ENCODE peak calls at places on chromosomes 2 and 18, in five cellular contexts. One of them, this sample, is unnamed.

GRCh38 chr2:225103737-225104141 is 61.5 kb upstream of the DOCK10 start:
- DNase-seq in MM.1S: no peak
- DNase-seq in PC-3: peak; percentile 73
- DNase-seq in Karpas-422: no peak
- DNase-seq in GM23248: peak; percentile 76
- DNase-seq in this sample: no peak

GRCh38 chr2:191246820-191247380 is 1.7 kb downstream of the MYO1B start:
- DNase-seq in Karpas-422: no peak
- DNase-seq in PC-3: peak; percentile 20
- DNase-seq in MM.1S: no peak
- DNase-seq in GM23248: peak; percentile 50
- DNase-seq in this sample: no peak

GRCh38 chr2:168686485-168687191 is 115.8 kb upstream of the NOSTRIN start:
- DNase-seq in GM23248: peak; percentile 57
- DNase-seq in PC-3: peak; percentile 42
- DNase-seq in Karpas-422: no peak
- DNase-seq in MM.1S: no peak
- DNase-seq in this sample: no peak

GRCh38 chr2:27264253-27264752 is 1.5 kb upstream of the SLC30A3 start:
- DNase-seq in GM23248: no peak
- DNase-seq in PC-3: no peak
- DNase-seq in Karpas-422: no peak
- DNase-seq in MM.1S: peak; percentile 12
- DNase-seq in this sample: peak; percentile 22

GRCh38 chr2:203070615-203071547 is 56.2 kb downstream of the NBEAL1 start:
- DNase-seq in GM23248: no peak
- DNase-seq in Karpas-422: no peak
- DNase-seq in MM.1S: no peak
- DNase-seq in PC-3: no peak
- DNase-seq in this sample: no peak

GRCh38 chr2:109290887-109291675 is 162.1 kb downstream of the SH3RF3 start:
- DNase-seq in Karpas-422: no peak
- DNase-seq in PC-3: no peak
- DNase-seq in GM23248: peak; percentile 33
- DNase-seq in MM.1S: no peak
- DNase-seq in this sample: no peak

GRCh38 chr2:75592028-75592427 is 31.3 kb upstream of the EVA1A start:
- DNase-seq in Karpas-422: no peak
- DNase-seq in GM23248: peak; percentile 91
- DNase-seq in MM.1S: no peak
- DNase-seq in PC-3: peak; percentile 96
- DNase-seq in this sample: no peak

GRCh38 chr2:84958135-84959044 is 12.6 kb upstream of the KCMF1 start:
- DNase-seq in PC-3: peak; percentile 99
- DNase-seq in MM.1S: no peak
- DNase-seq in GM23248: peak; percentile 92
- DNase-seq in Karpas-422: no peak
- DNase-seq in this sample: no peak

GRCh38 chr2:1814616-1815015 is 70.3 kb upstream of the PXDN start:
- DNase-seq in MM.1S: no peak
- DNase-seq in Karpas-422: no peak
- DNase-seq in GM23248: no peak
- DNase-seq in PC-3: no peak
- DNase-seq in this sample: no peak

GRCh38 chr2:30756051-30756719 is 51.1 kb downstream of the CAPN13 start:
- DNase-seq in GM23248: peak; percentile 31
- DNase-seq in Karpas-422: no peak
- DNase-seq in PC-3: peak; percentile 80
- DNase-seq in MM.1S: no peak
- DNase-seq in this sample: no peak

GRCh38 chr2:196660264-196660663 is 20.7 kb downstream of the CCDC150 start:
- DNase-seq in PC-3: no peak
- DNase-seq in GM23248: peak; percentile 69
- DNase-seq in Karpas-422: no peak
- DNase-seq in MM.1S: no peak
- DNase-seq in this sample: no peak

GRCh38 chr18:8830067-8831060 is 125.0 kb downstream of the MTCL1 start:
- DNase-seq in PC-3: no peak
- DNase-seq in MM.1S: no peak
- DNase-seq in Karpas-422: no peak
- DNase-seq in GM23248: no peak
- DNase-seq in this sample: no peak

GRCh38 chr2:71788601-71789240 is 335.4 kb downstream of the DYSF start:
- DNase-seq in MM.1S: no peak
- DNase-seq in PC-3: no peak
- DNase-seq in GM23248: no peak
- DNase-seq in Karpas-422: no peak
- DNase-seq in this sample: no peak

GRCh38 chr18:36392888-36393287 is 95.4 kb downstream of the FHOD3 start:
- DNase-seq in Karpas-422: no peak
- DNase-seq in GM23248: no peak
- DNase-seq in PC-3: no peak
- DNase-seq in MM.1S: no peak
- DNase-seq in this sample: no peak

GRCh38 chr18:361941-362913 is 94.4 kb upstream of the THOC1 start:
- DNase-seq in PC-3: peak; percentile 17
- DNase-seq in GM23248: peak; percentile 98
- DNase-seq in MM.1S: no peak
- DNase-seq in Karpas-422: no peak
- DNase-seq in this sample: no peak

GRCh38 chr2:66437055-66437454 is 2.1 kb downstream of the MEIS1 start:
- DNase-seq in MM.1S: peak; percentile 7
- DNase-seq in Karpas-422: no peak
- DNase-seq in GM23248: peak; percentile 50
- DNase-seq in PC-3: no peak
- DNase-seq in this sample: no peak

GRCh38 chr2:240855670-240856069 is 13.0 kb upstream of the AGXT start:
- DNase-seq in GM23248: no peak
- DNase-seq in PC-3: no peak
- DNase-seq in MM.1S: no peak
- DNase-seq in Karpas-422: no peak
- DNase-seq in this sample: no peak

GRCh38 chr2:229798446-229799147 is 84.2 kb upstream of the DNER start:
- DNase-seq in GM23248: no peak
- DNase-seq in Karpas-422: no peak
- DNase-seq in MM.1S: no peak
- DNase-seq in PC-3: no peak
- DNase-seq in this sample: no peak

GRCh38 chr18:37985126-37985525 is 419.5 kb upstream of the CELF4 start:
- DNase-seq in MM.1S: no peak
- DNase-seq in Karpas-422: no peak
- DNase-seq in GM23248: no peak
- DNase-seq in PC-3: no peak
- DNase-seq in this sample: no peak

GRCh38 chr2:177338177-177338721 is 54.3 kb upstream of the AGPS start:
- DNase-seq in PC-3: peak; percentile 88
- DNase-seq in Karpas-422: no peak
- DNase-seq in MM.1S: no peak
- DNase-seq in GM23248: peak; percentile 73
- DNase-seq in this sample: no peak

GRCh38 chr2:2823061-2823753 is 492.1 kb upstream of the MYT1L start:
- DNase-seq in GM23248: no peak
- DNase-seq in PC-3: no peak
- DNase-seq in MM.1S: no peak
- DNase-seq in Karpas-422: no peak
- DNase-seq in this sample: no peak

GRCh38 chr2:95331606-95332005 is 34.5 kb downstream of the KCNIP3 start:
- DNase-seq in PC-3: no peak
- DNase-seq in MM.1S: no peak
- DNase-seq in Karpas-422: no peak
- DNase-seq in GM23248: no peak
- DNase-seq in this sample: no peak

GRCh38 chr2:238573065-238573778 is 146.5 kb downstream of the ASB1 start:
- DNase-seq in PC-3: peak; percentile 49
- DNase-seq in Karpas-422: peak; percentile 69
- DNase-seq in GM23248: no peak
- DNase-seq in MM.1S: peak; percentile 25
- DNase-seq in this sample: peak; percentile 29

GRCh38 chr2:168635065-168635577 is 167.3 kb upstream of the NOSTRIN start:
- DNase-seq in PC-3: no peak
- DNase-seq in GM23248: peak; percentile 11
- DNase-seq in MM.1S: no peak
- DNase-seq in Karpas-422: no peak
- DNase-seq in this sample: no peak

GRCh38 chr2:32425719-32426141 is 68.9 kb downstream of the BIRC6 start:
- DNase-seq in GM23248: peak; percentile 65
- DNase-seq in MM.1S: no peak
- DNase-seq in Karpas-422: no peak
- DNase-seq in PC-3: no peak
- DNase-seq in this sample: no peak

GRCh38 chr2:233854241-233854981 is at the start of gene HJURP:
- DNase-seq in MM.1S: peak; percentile 96
- DNase-seq in GM23248: peak; percentile 98
- DNase-seq in PC-3: peak; percentile 97
- DNase-seq in Karpas-422: peak; percentile 98
- DNase-seq in this sample: peak; percentile 97

GRCh38 chr2:233855345-233855744 is 1.0 kb upstream of the HJURP start:
- DNase-seq in PC-3: no peak
- DNase-seq in GM23248: no peak
- DNase-seq in Karpas-422: no peak
- DNase-seq in MM.1S: no peak
- DNase-seq in this sample: no peak

GRCh38 chr2:233853883-233854240 is 473 bp downstream of the HJURP start:
- DNase-seq in PC-3: no peak
- DNase-seq in MM.1S: no peak
- DNase-seq in GM23248: no peak
- DNase-seq in Karpas-422: no peak
- DNase-seq in this sample: peak; percentile 31

GRCh38 chr2:233856184-233856583 is 1.8 kb upstream of the HJURP start:
- DNase-seq in MM.1S: no peak
- DNase-seq in GM23248: no peak
- DNase-seq in Karpas-422: peak; percentile 61
- DNase-seq in PC-3: no peak
- DNase-seq in this sample: peak; percentile 28

DNA sequence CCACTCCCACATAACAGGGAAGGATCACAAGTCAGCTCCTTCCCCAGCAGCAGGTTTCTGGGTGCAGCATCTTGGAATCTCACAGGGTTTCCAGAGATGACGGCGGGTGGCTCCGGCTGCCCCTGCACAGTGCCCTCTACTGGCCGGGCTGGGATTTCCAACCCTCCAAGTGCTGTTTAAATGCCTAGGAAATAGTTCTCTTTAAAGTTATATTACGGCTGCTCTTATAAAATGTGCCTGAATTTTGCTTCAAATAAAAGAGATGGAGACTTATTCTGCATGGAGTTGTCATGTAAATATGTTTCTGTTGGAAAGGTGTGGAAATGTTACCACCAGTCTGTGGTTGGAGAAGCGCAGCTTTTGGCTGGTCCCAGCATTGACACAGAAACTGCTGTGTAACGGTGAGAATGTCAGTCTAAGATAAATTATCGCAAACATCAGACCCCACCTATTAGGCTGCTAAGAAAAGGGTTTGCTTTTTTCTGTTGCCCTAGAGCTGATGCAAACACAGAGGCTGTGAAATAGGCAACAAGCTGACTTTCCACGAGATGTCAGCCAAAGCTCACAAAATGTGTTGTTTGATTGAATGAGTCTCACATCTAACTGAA is 3.3 kb upstream of the HJURP start:
- DNase-seq in GM23248: peak; percentile 54
- DNase-seq in MM.1S: peak; percentile 43
- DNase-seq in Karpas-422: peak; percentile 84
- DNase-seq in PC-3: peak; percentile 53
- DNase-seq in this sample: peak; percentile 37
- H3K4me3 ChIP-seq in GM23248: no peak overlapping the region
- H3K4me3 ChIP-seq in MM.1S: no peak overlapping the region
- H3K4me3 ChIP-seq in Karpas-422: no peak overlapping the region
- H3K4me3 ChIP-seq in PC-3: no peak overlapping the region
- H3K4me3 ChIP-seq in this sample: no peak overlapping the region

GRCh38 chr2:7989823-7990222 is 692.0 kb upstream of the ID2 start:
- DNase-seq in GM23248: no peak
- DNase-seq in PC-3: no peak
- DNase-seq in MM.1S: no peak
- DNase-seq in Karpas-422: no peak
- DNase-seq in this sample: no peak
- H3K9me2 ChIP-seq in GM23248: no peaks in the 10 kb centered on the region
- H3K9me2 ChIP-seq in PC-3: no peaks in the 10 kb centered on the region
- H3K9me2 ChIP-seq in MM.1S: no peaks in the 10 kb centered on the region
- H3K9me2 ChIP-seq in Karpas-422: no peaks in the 10 kb centered on the region
- H3K9me2 ChIP-seq in this sample: no peaks in the 10 kb centered on the region

DNA sequence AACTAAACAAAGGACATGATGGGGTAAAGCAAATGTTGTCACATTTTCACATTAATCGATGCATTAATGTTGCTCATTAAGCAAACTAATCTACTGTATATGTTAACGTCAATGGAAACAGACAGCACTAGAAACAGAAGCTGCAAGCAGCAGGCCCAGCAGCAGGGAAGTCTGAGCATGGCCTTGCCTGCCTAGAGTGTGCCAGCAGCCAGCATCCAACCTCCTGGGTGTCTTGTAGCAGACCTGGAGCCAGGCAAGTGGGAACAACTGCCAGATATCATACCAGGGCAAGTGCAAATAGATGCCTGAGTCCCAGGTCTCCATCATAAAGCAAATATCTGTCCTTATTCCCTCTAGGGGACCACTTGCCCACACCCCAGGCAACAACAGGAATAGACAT is 319.0 kb downstream of the LRRTM1 start:
- DNase-seq in Karpas-422: no peak
- DNase-seq in PC-3: no peak
- DNase-seq in GM23248: no peak
- DNase-seq in MM.1S: no peak
- DNase-seq in this sample: no peak
- H3K4me3 ChIP-seq in Karpas-422: no peak overlapping the region
- H3K4me3 ChIP-seq in PC-3: no peak overlapping the region
- H3K4me3 ChIP-seq in GM23248: no peak overlapping the region
- H3K4me3 ChIP-seq in MM.1S: no peak overlapping the region
- H3K4me3 ChIP-seq in this sample: no peak overlapping the region

GRCh38 chr2:7987992-7988391 is 693.9 kb upstream of the ID2 start:
- DNase-seq in MM.1S: no peak
- DNase-seq in GM23248: no peak
- DNase-seq in PC-3: no peak
- DNase-seq in Karpas-422: no peak
- DNase-seq in this sample: no peak
- H3K9me2 ChIP-seq in MM.1S: no peaks in the 10 kb centered on the region
- H3K9me2 ChIP-seq in GM23248: no peaks in the 10 kb centered on the region
- H3K9me2 ChIP-seq in PC-3: no peaks in the 10 kb centered on the region
- H3K9me2 ChIP-seq in Karpas-422: no peaks in the 10 kb centered on the region
- H3K9me2 ChIP-seq in this sample: no peaks in the 10 kb centered on the region

This sample was measured in OCI-LY7.